ENCODE peak calls at places on chromosomes 5 and 9, in eight cellular contexts. J is neural crest cell; B is AG08396; X is stimulated activated CD8-positive, alpha-beta memory T cell treated with anti-CD3 and anti-CD28 coated beads, Interleukin-2, amount 100 ng/mL, for 1 hour; H is activated naive CD8-positive, alpha-beta T cell treated with anti-CD3 and anti-CD28 coated beads for 36 hours; M is RWPE2; G is CD8-positive, alpha-beta memory T cell; D is midbrain. A is an unnamed sample.
A peak's percentile ranks its signal among the peaks of the same experiment; 100 is the strongest.

GRCh38 chr9:13485068-13485596 is 205.6 kb upstream of the MPDZ start:
- DNase-seq in J (no peak), B (no peak), X (no peak), H (no peak), M (no peak), G (no peak), D (no peak), A (no peak)

GRCh38 chr5:103473725-103474124 is 88.9 kb downstream of the NUDT12 start:
- DNase-seq in J (no peak), B (no peak), X (no peak), H (no peak), M (no peak), G (no peak), D (no peak), A (no peak)

GRCh38 chr9:134846699-134847098 is 33.9 kb upstream of the FCN2 start:
- DNase-seq in J (no peak), B (no peak), X (no peak), H (no peak), M (no peak), G (no peak), D (no peak), A (no peak)

GRCh38 chr5:162956570-162956969 is 480.8 kb upstream of the CCNG1 start:
- DNase-seq in J (no peak), B (no peak), X (no peak), H (no peak), M (no peak), G (no peak), D (no peak), A (no peak)

GRCh38 chr9:94867281-94867841 is 140.9 kb downstream of the AOPEP start:
- DNase-seq in J (no peak), B (peak; percentile 48), X (no peak), H (no peak), M (no peak), G (no peak), D (no peak), A (no peak)

GRCh38 chr9:114364123-114364522 is 23.7 kb downstream of the AKNA start:
- DNase-seq in J (no peak), B (peak; percentile 56), X (no peak), H (no peak), M (no peak), G (no peak), D (no peak), A (no peak)

GRCh38 chr5:134086943-134087305 is 27.6 kb upstream of the TCF7 start:
- DNase-seq in J (no peak), B (no peak), X (peak; percentile 66), H (peak; percentile 87), M (no peak), G (peak; percentile 37), D (no peak), A (peak; percentile 62)

GRCh38 chr5:131973981-131974380 is 28.5 kb upstream of the MEIKIN start:
- DNase-seq in J (no peak), B (no peak), X (no peak), H (no peak), M (no peak), G (no peak), D (no peak), A (no peak)

GRCh38 chr5:95018511-95018910 is 266.4 kb downstream of the MCTP1 start:
- DNase-seq in J (no peak), B (no peak), X (no peak), H (no peak), M (no peak), G (no peak), D (no peak), A (no peak)

GRCh38 chr9:79447760-79448159 is 124.0 kb upstream of the TLE4 start:
- DNase-seq in J (no peak), B (no peak), X (no peak), H (no peak), M (no peak), G (no peak), D (no peak), A (no peak)